ENCODE peak calls at places on chromosomes 16 and 17, in eight cellular contexts. N, Z, X, B, P, M, Q and O are unnamed samples.

GRCh38 chr16:46673320-46674013 is 15.5 kb downstream of the VPS35 start:
- DNase-seq in B (peak; percentile 82), Q (peak; percentile 7), P (no peak), X (peak; percentile 77), N (peak; percentile 49), M (peak; percentile 77), Z (no peak), O (no peak)

GRCh38 chr16:53100131-53100748 is 45.4 kb downstream of the CHD9 start:
- DNase-seq in Q (no peak), N (no peak), B (no peak), P (no peak), X (no peak), M (no peak), Z (no peak), O (no peak)

GRCh38 chr17:8776861-8777260 is 18.5 kb upstream of the SPDYE4 start:
- DNase-seq in B (no peak), X (no peak), Q (no peak), P (no peak), M (no peak), N (no peak), Z (no peak), O (no peak)

GRCh38 chr16:78230832-78231231 is 131.4 kb downstream of the WWOX start:
- DNase-seq in Q (no peak), P (no peak), N (peak; percentile 22), B (peak; percentile 6), Z (no peak), X (no peak), M (peak; percentile 80), O (no peak)

GRCh38 chr17:20008242-20009051 is 712 bp upstream of the SPECC1 start:
- DNase-seq in Q (no peak), N (no peak), P (no peak), X (peak; percentile 11), B (peak; percentile 3), M (peak; percentile 50), Z (no peak), O (no peak)

GRCh38 chr17:3770471-3770870 is 30.5 kb downstream of the ITGAE start:
- DNase-seq in B (no peak), N (no peak), X (peak; percentile 63), Z (no peak), P (no peak), Q (no peak), M (no peak), O (no peak)

GRCh38 chr16:63745456-63745855 is 1376.4 kb downstream of the CDH11 start:
- DNase-seq in M (peak; percentile 17), B (peak; percentile 59), P (no peak), Z (no peak), Q (no peak), N (no peak), X (no peak), O (no peak)

GRCh38 chr16:69194488-69194887 is 7.5 kb downstream of the SNTB2 start:
- DNase-seq in Q (no peak), P (no peak), Z (no peak), X (no peak), M (no peak), N (no peak), B (no peak), O (no peak)

GRCh38 chr16:73043828-73044493 is 4.0 kb downstream of the ZFHX3 start:
- DNase-seq in N (no peak), P (no peak), M (no peak), X (no peak), Z (no peak), B (no peak), Q (no peak), O (no peak)

GRCh38 chr17:81424613-81425017 is 29.4 kb downstream of the BAHCC1 start:
- DNase-seq in P (no peak), B (no peak), M (no peak), N (no peak), Z (no peak), X (no peak), Q (no peak), O (no peak)

GRCh38 chr17:81420769-81421462 is 25.7 kb downstream of the BAHCC1 start:
- DNase-seq in M (no peak), X (no peak), Q (no peak), Z (no peak), P (no peak), B (peak; percentile 48), N (no peak), O (no peak)

GRCh38 chr17:81424151-81424550 is 28.9 kb downstream of the BAHCC1 start:
- DNase-seq in M (no peak), Z (no peak), N (no peak), P (no peak), B (no peak), X (no peak), Q (no peak), O (no peak)

GRCh38 chr17:81423698-81424071 is 28.4 kb downstream of the BAHCC1 start:
- DNase-seq in P (no peak), X (no peak), Q (no peak), M (no peak), B (no peak), Z (no peak), N (no peak), O (no peak)

DNA sequence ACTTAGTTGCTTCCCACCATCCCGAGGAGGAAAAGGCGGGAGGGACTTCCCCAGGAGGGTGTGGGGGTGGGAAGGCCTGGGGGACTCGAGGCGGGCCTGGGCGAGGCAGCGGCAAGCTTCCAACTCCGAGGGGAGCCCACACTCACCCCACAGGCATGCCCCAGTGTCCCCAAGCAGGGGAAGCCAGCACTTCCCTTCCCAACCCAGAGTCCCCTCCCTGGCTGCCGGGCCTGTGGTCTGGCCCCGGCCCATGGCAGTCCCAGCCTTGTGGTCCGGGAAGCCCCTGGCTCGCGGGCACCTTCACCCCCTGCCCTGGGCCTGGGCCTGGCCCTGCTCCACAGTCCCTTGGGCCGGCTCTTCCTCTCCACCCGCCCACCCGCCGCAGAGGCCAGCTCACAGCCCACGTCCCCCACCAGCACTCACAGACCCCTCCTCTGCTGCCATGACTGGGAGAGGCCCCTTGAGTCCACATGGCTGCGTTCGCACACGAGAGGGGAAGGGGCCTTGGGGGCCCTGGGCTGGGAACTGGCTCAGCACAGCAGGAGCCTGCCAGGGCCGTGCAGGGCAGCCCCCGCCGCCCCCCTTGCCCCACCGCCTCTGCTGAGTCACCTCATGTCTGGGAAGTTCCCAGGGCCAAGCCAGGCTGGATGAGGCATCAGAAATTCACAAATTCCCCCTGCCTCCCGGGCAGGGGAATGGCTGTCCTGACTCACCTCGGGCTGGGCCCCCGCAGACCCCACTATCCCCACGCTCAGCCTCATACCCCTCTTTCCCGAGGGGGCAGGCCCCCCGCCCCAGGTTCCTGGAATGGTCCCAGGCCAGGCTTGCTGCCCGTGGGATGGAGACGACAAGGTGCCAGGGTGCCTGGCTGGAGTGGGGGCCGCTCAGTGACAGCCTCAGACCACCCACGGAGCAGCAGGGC is 27.8 kb downstream of the BAHCC1 start:
- DNase-seq in P (peak; percentile 78), N (peak; percentile 99), M (peak; percentile 95), Z (peak; percentile 95), B (peak; percentile 95), X (no peak), Q (no peak), O (peak; percentile 78)
- H3K4me3 ChIP-seq in P (peak overlapping the region; percentile 46), N (peak overlapping the region; percentile 34), M (no peak overlapping the region), Z (peak overlapping the region; percentile 17), B (peak overlapping the region; percentile 10), X (no peak overlapping the region), Q (no peak overlapping the region), O (peak overlapping the region; percentile 30)

DNA sequence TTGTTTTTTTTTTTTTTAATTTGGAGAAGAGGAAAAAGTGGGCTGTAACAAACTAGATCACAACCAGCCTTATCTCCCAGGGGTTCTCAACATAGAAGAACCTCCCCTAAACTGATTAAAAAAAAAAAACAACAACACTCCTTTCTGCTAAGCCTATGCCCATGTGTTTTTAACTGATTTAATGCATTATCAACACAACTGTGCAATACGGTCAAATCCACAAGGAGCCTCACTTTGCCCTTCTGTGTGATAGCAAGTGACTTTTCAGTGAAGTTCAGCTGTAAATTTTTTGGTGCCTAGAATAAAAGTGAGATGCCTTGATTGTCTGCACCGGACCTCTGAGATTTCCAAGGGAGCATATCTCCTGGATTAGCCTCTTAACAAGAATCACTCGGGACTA is 611 bp downstream of the MYH11 start:
- DNase-seq in N (no peak), Z (no peak), M (no peak), Q (no peak), B (no peak), X (no peak), P (no peak), O (no peak)
- H3K4me3 ChIP-seq in N (no peak overlapping the region), Z (no peak overlapping the region), M (no peak overlapping the region), Q (no peak overlapping the region), B (no peak overlapping the region), X (no peak overlapping the region), P (no peak overlapping the region), O (no peak overlapping the region)

GRCh38 chr17:17605083-17605746 is 13.7 kb upstream of the PEMT start:
- DNase-seq in N (no peak), M (no peak), B (no peak), Z (no peak), P (no peak), X (no peak), Q (no peak), O (no peak)
- H3K4me3 ChIP-seq in N (no peak overlapping the region), M (no peak overlapping the region), B (no peak overlapping the region), Z (no peak overlapping the region), P (no peak overlapping the region), X (no peak overlapping the region), Q (no peak overlapping the region), O (no peak overlapping the region)

GRCh38 chr16:86577314-86577971 is 906 bp upstream of the FOXL1 start:
- DNase-seq in P (peak; percentile 93), B (no peak), M (no peak), Z (no peak), Q (no peak), X (no peak), N (peak; percentile 94), O (no peak)
- H3K4me3 ChIP-seq in P (peak overlapping the region; percentile 76), B (peak overlapping the region; percentile 66), M (peak overlapping the region; percentile 61), Z (peak overlapping the region; percentile 76), Q (no peak overlapping the region), X (no peak overlapping the region), N (peak overlapping the region; percentile 0), O (peak overlapping the region; percentile 57)

GRCh38 chr16:19515765-19516164 is 6.1 kb downstream of the GDE1 start:
- DNase-seq in X (no peak), Z (no peak), M (peak; percentile 25), N (no peak), P (no peak), B (no peak), Q (no peak), O (no peak)
- H3K4me3 ChIP-seq in X (no peak overlapping the region), Z (no peak overlapping the region), M (no peak overlapping the region), N (no peak overlapping the region), P (no peak overlapping the region), B (no peak overlapping the region), Q (no peak overlapping the region), O (no peak overlapping the region)

GRCh38 chr17:45171338-45172231 is 9.9 kb downstream of the HEXIM2 start:
- DNase-seq in B (no peak), Z (peak; percentile 93), Q (no peak), M (peak; percentile 86), P (no peak), X (no peak), N (no peak), O (no peak)
- H3K4me3 ChIP-seq in B (no peak overlapping the region), Z (peak overlapping the region; percentile 37), Q (no peak overlapping the region), M (peak overlapping the region; percentile 62), P (peak overlapping the region; percentile 7), X (no peak overlapping the region), N (no peak overlapping the region), O (no peak overlapping the region)

DNA sequence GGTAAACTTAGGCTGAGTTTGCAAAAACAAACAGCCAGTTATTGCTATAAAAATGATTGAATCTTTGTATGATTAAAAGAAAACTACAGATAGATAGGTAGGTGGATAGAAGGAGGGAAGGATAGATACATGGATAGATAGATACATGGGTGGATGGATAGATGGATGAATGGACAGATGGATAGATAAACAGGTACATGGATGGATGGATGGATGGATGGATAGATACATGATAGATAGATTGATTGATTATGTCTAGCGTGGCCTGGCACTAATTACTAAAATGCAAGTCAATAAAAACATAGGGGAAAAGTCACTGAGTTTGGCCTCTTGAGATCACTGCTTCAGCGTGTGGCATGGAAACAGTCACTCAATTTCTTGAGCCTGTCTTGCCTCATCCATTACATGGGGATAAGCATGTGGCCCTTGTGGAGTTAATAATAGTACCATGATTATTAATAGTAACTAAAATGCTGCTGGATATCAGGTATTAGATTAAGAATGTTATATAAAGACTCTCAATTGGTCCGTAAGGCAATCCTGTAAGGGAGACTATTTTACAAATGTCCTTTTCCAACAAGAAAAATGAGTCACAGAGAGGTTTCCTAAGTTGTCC is 184.9 kb downstream of the HS3ST3A1 start:
- DNase-seq in B (no peak), N (no peak), M (no peak), P (no peak), Z (no peak), X (no peak), Q (no peak), O (no peak)
- H3K4me3 ChIP-seq in B (no peak overlapping the region), N (no peak overlapping the region), M (no peak overlapping the region), P (no peak overlapping the region), Z (no peak overlapping the region), X (no peak overlapping the region), Q (no peak overlapping the region), O (no peak overlapping the region)